ENCODE peak calls at places on chromosomes 5 and 9, in ten cellular contexts. O is HCT116, K is astrocyte of the spinal cord, H is NT2/D1, V is fibroblast of lung, C is GM23338, Q is adipocyte, N is GM12878, Z is esophagus squamous epithelium, W is IMR-90. P is an unnamed sample.

GRCh38 chr9:114894801-114895433 is 35.5 kb downstream of the TNFSF8 start:
- DNase-seq in O (no peak), C (peak; percentile 62), Z (no peak), K (peak; percentile 93), N (no peak), W (peak; percentile 99), V (peak; percentile 98), Q (peak; percentile 95), H (no peak), P (no peak)

GRCh38 chr9:95383198-95383673 is 65.7 kb upstream of the FANCC start:
- DNase-seq in H (no peak), C (no peak), N (no peak), Z (no peak), O (peak; percentile 22), V (peak; percentile 88), W (peak; percentile 85), K (peak; percentile 34), Q (peak; percentile 77), P (no peak)

GRCh38 chr5:133933169-133933509 is 35.3 kb downstream of the C5orf15 start:
- DNase-seq in Q (no peak), O (no peak), C (no peak), V (peak; percentile 45), W (peak; percentile 11), Z (no peak), N (no peak), K (peak; percentile 7), H (no peak), P (no peak)

GRCh38 chr9:105242062-105242461 is 2.4 kb upstream of the SLC44A1 start:
- DNase-seq in V (no peak), N (no peak), C (no peak), H (no peak), Q (no peak), W (no peak), O (no peak), Z (no peak), K (no peak), P (no peak)

GRCh38 chr9:114769664-114770063 is 36.2 kb downstream of the TNFSF15 start:
- DNase-seq in V (peak; percentile 69), W (peak; percentile 49), N (no peak), H (no peak), O (no peak), C (no peak), K (peak; percentile 42), Q (peak; percentile 73), Z (no peak), P (no peak)

GRCh38 chr5:173016621-173017046 is 33.1 kb downstream of the ATP6V0E1 start:
- DNase-seq in V (peak; percentile 87), C (peak; percentile 28), N (no peak), K (peak; percentile 73), H (no peak), O (peak; percentile 79), W (peak; percentile 71), Q (peak; percentile 87), Z (no peak), P (peak; percentile 85)

GRCh38 chr5:150780816-150781221 is 2.3 kb downstream of the SMIM3 start:
- DNase-seq in W (peak; percentile 64), V (peak; percentile 85), O (no peak), H (no peak), Z (no peak), C (no peak), N (no peak), Q (peak; percentile 46), K (peak; percentile 61), P (no peak)

GRCh38 chr5:66197764-66198405 is 53.8 kb downstream of the SREK1 start:
- DNase-seq in K (peak; percentile 57), N (no peak), Q (no peak), H (no peak), Z (no peak), V (peak; percentile 74), W (no peak), C (no peak), O (no peak), P (no peak)

GRCh38 chr9:104247899-104248460 is 153.9 kb downstream of the SMC2 start:
- DNase-seq in N (no peak), O (no peak), V (peak; percentile 13), Z (no peak), W (no peak), K (no peak), C (no peak), H (no peak), Q (peak; percentile 28), P (no peak)

DNA sequence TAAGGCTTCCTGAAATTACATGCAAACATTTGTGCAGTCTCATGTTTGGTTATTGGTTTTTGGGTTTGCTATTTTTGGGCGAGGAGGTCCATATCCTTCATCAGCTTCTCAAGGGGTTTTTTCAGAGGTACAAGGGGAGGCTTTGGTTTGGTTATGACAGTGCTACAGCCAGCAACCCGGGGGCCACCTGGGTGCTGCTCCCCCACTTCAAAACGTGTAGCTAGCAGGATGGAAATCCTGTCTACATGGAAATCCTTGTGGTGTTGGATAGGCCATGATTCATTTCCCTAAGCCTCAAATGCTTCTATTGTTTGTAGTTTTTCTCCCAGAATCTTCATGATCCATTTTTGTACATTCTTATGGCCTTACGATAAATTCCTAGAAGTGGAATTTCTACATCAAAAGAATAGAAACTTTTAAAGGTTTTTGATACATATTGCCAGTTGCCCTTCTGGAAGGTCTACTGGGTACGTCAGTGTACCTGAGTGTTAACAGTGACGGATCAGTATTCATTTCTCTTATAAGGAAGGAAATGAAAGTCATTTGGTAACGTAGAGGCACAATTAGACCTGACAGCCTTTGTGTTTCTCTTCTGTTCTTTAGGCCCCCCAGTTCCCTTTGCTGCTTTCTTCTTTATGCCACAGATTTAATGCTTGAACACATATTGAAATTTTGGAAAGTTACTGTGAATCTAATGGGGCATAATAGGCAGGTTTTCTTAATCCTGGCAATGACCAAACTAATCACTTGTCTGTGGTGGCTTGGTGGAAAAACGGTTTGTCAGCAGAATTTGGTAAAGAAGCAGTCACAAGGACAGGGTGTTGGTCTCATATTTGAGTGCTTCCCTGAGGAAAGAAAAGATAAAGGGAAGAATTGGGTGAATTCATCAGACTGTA is 69.7 kb upstream of the ABL1 start:
- DNase-seq in H (no peak), K (peak; percentile 55), W (peak; percentile 64), N (peak; percentile 64), Q (peak; percentile 18), V (peak; percentile 89), C (no peak), Z (no peak), O (no peak), P (no peak)
- H3K4me3 ChIP-seq in H (no peak overlapping the region), K (no peak overlapping the region), W (no peak overlapping the region), N (peak overlapping the region; percentile 28), Q (no peak overlapping the region), V (no peak overlapping the region), C (no peak overlapping the region), Z (no peak overlapping the region), O (no peak overlapping the region), P (no peak overlapping the region)

DNA sequence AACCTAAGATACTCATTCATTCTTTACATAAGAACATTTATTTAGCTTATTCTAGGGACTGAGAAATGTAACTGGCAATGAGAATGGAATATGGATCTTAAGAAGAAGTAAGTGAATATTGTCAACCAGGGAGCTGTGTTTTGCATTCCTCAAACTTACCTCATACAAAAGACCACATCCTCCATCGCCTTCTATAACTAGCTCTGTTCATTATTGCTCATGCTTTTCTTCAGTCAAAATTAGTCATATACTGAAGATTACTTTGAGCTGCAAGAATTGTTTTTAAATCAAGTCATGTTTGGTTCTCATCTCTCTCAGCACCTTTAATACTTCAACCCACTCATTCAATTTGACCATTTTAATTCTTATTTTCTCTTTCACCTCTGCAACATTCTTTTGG is 140.3 kb upstream of the RASA1 start:
- DNase-seq in C (no peak), K (peak; percentile 79), N (no peak), O (no peak), W (peak; percentile 89), Z (no peak), H (no peak), V (peak; percentile 94), Q (no peak), P (no peak)
- H3K4me3 ChIP-seq in C (no peak overlapping the region), K (no peak overlapping the region), N (no peak overlapping the region), O (no peak overlapping the region), W (no peak overlapping the region), Z (no peak overlapping the region), H (no peak overlapping the region), V (no peak overlapping the region), Q (no peak overlapping the region), P (no peak overlapping the region)

DNA sequence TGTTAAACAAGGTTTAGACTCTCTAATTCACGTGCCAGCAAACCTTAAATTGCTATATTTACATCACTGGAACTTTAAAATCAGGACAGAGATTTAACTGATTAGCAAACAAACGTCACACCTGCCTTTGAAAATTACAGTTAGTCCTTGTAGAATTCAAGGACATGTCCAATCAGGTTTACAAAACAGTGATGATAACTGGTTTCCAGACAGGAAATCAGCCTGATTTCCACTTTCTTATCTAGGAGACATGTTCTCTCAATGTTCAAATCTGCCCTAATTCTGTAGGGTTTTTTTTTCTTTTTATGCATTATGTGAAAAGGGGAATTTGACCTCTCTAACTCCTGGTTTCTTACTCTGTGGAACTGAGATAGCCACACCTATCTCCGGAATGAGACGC is 26.4 kb downstream of the SPINK5 start:
- DNase-seq in V (no peak), C (no peak), K (no peak), O (no peak), Z (no peak), H (no peak), W (no peak), Q (no peak), N (no peak), P (no peak)
- H3K4me3 ChIP-seq in V (no peak overlapping the region), C (no peak overlapping the region), K (no peak overlapping the region), O (no peak overlapping the region), Z (no peak overlapping the region), H (no peak overlapping the region), W (no peak overlapping the region), Q (no peak overlapping the region), N (no peak overlapping the region), P (no peak overlapping the region)

GRCh38 chr5:155475318-155475717 is 461.8 kb downstream of the KIF4B start:
- DNase-seq in H (peak; percentile 20), K (no peak), O (no peak), C (peak; percentile 36), W (no peak), V (no peak), Q (no peak), Z (no peak), N (no peak), P (no peak)

GRCh38 chr5:155485344-155485743 is 471.8 kb downstream of the KIF4B start:
- DNase-seq in Z (no peak), K (no peak), Q (no peak), N (no peak), W (no peak), O (no peak), H (no peak), V (no peak), C (no peak), P (no peak)

GRCh38 chr5:155480731-155481131 is 467.2 kb downstream of the KIF4B start:
- DNase-seq in N (no peak), O (no peak), H (no peak), V (no peak), Q (no peak), W (no peak), K (no peak), C (no peak), Z (no peak), P (no peak)

GRCh38 chr5:155482428-155482827 is 468.9 kb downstream of the KIF4B start:
- DNase-seq in Q (no peak), W (no peak), K (no peak), C (no peak), V (no peak), N (no peak), O (no peak), H (no peak), Z (no peak), P (no peak)

DNA sequence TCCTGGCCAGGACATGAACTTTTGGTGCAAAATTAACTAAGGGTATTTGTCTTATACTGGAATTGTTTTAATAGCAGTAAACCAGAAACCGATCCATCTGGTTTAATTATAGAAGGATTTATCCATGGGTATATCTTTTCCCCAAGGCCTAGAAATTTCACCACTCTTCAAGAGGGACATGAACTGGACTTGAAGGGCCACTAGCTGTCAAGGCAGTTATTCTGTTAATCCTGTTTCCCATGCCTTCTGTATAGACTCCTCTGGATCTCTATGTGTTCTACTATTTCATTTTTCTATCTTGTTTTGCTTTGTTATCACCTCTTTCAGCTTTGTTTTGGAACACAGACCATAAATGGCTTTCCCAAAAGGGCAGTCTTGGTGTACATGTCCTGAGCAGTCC is 467.6 kb downstream of the KIF4B start:
- DNase-seq in Z (no peak), Q (no peak), H (no peak), K (no peak), V (no peak), W (no peak), N (no peak), C (no peak), O (no peak), P (no peak)
- H3K4me3 ChIP-seq in Z (no peak overlapping the region), Q (no peak overlapping the region), H (no peak overlapping the region), K (no peak overlapping the region), V (no peak overlapping the region), W (no peak overlapping the region), N (no peak overlapping the region), C (no peak overlapping the region), O (no peak overlapping the region), P (no peak overlapping the region)